ENCODE peak calls at places on chromosome 5, in ten cellular contexts. G, V, O, W, Y, R, Q, B, L and D are unnamed samples.

GRCh38 chr5:22754155-22754554 is 99.0 kb downstream of the CDH12 start:
- DNase-seq in G (no peak), O (no peak), B (no peak), R (no peak), V (no peak), W (no peak), Q (no peak), L (no peak), Y (no peak), D (no peak)

GRCh38 chr5:142981475-142981874 is 211.3 kb downstream of the ARHGAP26 start:
- DNase-seq in L (no peak), W (peak), V (no peak), Q (no peak), B (no peak), G (no peak), R (no peak), Y (no peak), O (no peak), D (no peak)

GRCh38 chr5:438481-438981 is 4.4 kb upstream of the EXOC3 start:
- DNase-seq in Y (peak), G (no peak), W (no peak), V (no peak), O (peak), L (no peak), B (no peak), R (peak), Q (no peak), D (no peak)

GRCh38 chr5:57703726-57704125 is 221.1 kb upstream of the ACTBL2 start:
- DNase-seq in L (no peak), R (no peak), Y (no peak), V (no peak), W (no peak), G (no peak), B (no peak), O (no peak), Q (no peak), D (no peak)

GRCh38 chr5:54610197-54610898 is 92.8 kb downstream of the SNX18 start:
- DNase-seq in Q (no peak), Y (no peak), L (no peak), R (no peak), O (peak), W (peak), G (no peak), B (peak), V (no peak), D (no peak)

GRCh38 chr5:137207023-137207760 is 291.9 kb downstream of the SPOCK1 start:
- DNase-seq in L (no peak), B (no peak), V (no peak), G (no peak), Q (no peak), R (no peak), O (no peak), Y (no peak), W (no peak), D (no peak)

GRCh38 chr5:169548315-169548714 is 35.3 kb upstream of the SPDL1 start:
- DNase-seq in W (peak), G (no peak), R (no peak), B (no peak), V (no peak), O (no peak), Q (peak), L (peak), Y (no peak), D (peak)

GRCh38 chr5:133420440-133421301 is 191.7 kb downstream of the FSTL4 start:
- DNase-seq in R (peak), Y (peak), L (no peak), Q (no peak), G (no peak), W (no peak), V (no peak), O (no peak), B (no peak), D (no peak)

GRCh38 chr5:145062280-145062679 is 772.9 kb downstream of the PRELID2 start:
- DNase-seq in Y (no peak), G (no peak), L (peak), W (no peak), V (no peak), B (no peak), O (no peak), R (no peak), Q (no peak), D (peak)

GRCh38 chr5:1524481-1524798 is 680 bp upstream of the LPCAT1 start:
- DNase-seq in Y (peak), R (no peak), L (no peak), V (peak), Q (no peak), O (peak), W (no peak), B (no peak), G (no peak), D (no peak)

GRCh38 chr5:131671994-131672655 is 37.1 kb upstream of the RAPGEF6 start:
- DNase-seq in Y (no peak), B (no peak), V (no peak), R (no peak), G (peak), Q (peak), O (no peak), L (peak), W (peak), D (peak)

GRCh38 chr5:73883646-73884045 is 257.6 kb downstream of the ARHGEF28 start:
- DNase-seq in W (no peak), V (no peak), Y (no peak), L (peak), B (no peak), R (no peak), O (no peak), G (no peak), Q (no peak), D (no peak)

GRCh38 chr5:58381566-58381965 is 78.3 kb downstream of the PLK2 start:
- DNase-seq in B (no peak), O (no peak), G (no peak), R (no peak), L (no peak), Q (no peak), Y (no peak), V (no peak), W (no peak), D (no peak)

GRCh38 chr5:79727722-79728355 is 38.2 kb downstream of the CMYA5 start:
- DNase-seq in B (no peak), R (no peak), O (no peak), V (no peak), W (no peak), Q (peak), G (no peak), Y (no peak), L (peak), D (no peak)

GRCh38 chr5:31196309-31196708 is 2.8 kb downstream of the CDH6 start:
- DNase-seq in Y (no peak), W (no peak), B (no peak), V (no peak), Q (no peak), G (no peak), R (peak), L (peak), O (no peak), D (peak)

GRCh38 chr5:73446631-73447233 is 1.8 kb downstream of the FOXD1 start:
- DNase-seq in R (peak), B (no peak), Y (no peak), V (no peak), Q (peak), O (no peak), G (no peak), L (no peak), W (no peak), D (peak)

GRCh38 chr5:61228691-61229280 is 66.5 kb upstream of the SMIM15 start:
- DNase-seq in V (no peak), O (no peak), L (no peak), B (no peak), Y (no peak), R (no peak), W (no peak), Q (peak), G (peak), D (no peak)

GRCh38 chr5:173880306-173880985 is 7.7 kb upstream of the CPEB4 start:
- DNase-seq in Q (peak), B (no peak), V (no peak), R (no peak), O (no peak), Y (no peak), G (peak), L (peak), W (no peak), D (peak)

GRCh38 chr5:157285310-157286035 is 19.6 kb downstream of the CYFIP2 start:
- DNase-seq in W (no peak), R (no peak), O (no peak), Y (no peak), L (no peak), Q (no peak), V (no peak), B (no peak), G (no peak), D (no peak)

GRCh38 chr5:139884144-139884543 is 88.5 kb downstream of the PSD2 start:
- DNase-seq in L (no peak), Y (no peak), Q (no peak), O (no peak), B (no peak), V (no peak), G (no peak), W (no peak), R (no peak), D (no peak)

GRCh38 chr5:140965905-140966292 is 377 bp upstream of the PCDHAC2 start:
- DNase-seq in O (no peak), R (no peak), Q (no peak), B (no peak), W (no peak), L (no peak), G (no peak), V (no peak), Y (no peak), D (no peak)

GRCh38 chr5:140966293-140967225 is at the start of gene PCDHAC2:
- DNase-seq in B (no peak), V (no peak), G (no peak), Q (peak), O (no peak), W (no peak), L (peak), Y (no peak), R (peak), D (peak)

GRCh38 chr5:140964356-140964755 is 1.9 kb upstream of the PCDHAC2 start:
- DNase-seq in R (no peak), W (no peak), B (no peak), Q (no peak), L (no peak), Y (no peak), O (no peak), G (no peak), V (no peak), D (no peak)

GRCh38 chr5:140969880-140970279 is 3.6 kb downstream of the PCDHAC2 start:
- DNase-seq in Q (no peak), V (no peak), R (no peak), L (no peak), G (no peak), B (no peak), Y (no peak), O (no peak), W (no peak), D (no peak)

DNA sequence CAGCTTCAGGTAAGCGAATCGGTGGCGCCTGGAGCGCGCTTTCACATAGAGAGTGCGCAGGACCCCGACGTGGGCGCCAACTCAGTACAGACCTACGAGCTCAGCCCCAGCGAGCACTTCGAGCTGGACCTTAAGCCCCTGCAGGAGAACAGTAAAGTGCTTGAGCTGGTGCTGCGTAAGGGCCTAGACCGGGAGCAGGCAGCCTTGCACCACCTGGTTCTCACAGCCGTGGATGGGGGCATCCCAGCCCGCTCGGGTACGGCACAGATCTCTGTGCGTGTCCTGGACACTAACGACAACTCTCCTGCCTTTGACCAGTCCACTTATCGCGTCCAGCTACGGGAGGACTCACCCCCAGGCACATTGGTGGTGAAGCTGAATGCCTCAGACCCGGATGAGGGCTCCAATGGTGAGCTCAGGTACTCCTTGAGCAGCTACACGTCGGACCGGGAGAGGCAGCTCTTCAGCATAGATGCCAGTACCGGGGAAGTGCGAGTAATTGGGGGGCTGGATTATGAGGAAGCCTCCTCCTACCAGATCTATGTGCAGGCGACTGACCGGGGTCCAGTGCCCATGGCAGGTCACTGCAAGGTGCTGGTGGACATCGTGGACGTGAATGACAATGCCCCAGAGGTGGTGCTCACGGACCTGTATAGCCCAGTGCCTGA is 1.1 kb downstream of the PCDHAC2 start:
- DNase-seq in V (no peak), W (no peak), L (no peak), B (no peak), Y (no peak), O (no peak), Q (no peak), G (no peak), R (peak), D (no peak)
- H3K4me3 ChIP-seq in V (peak), W (no peak), L (no peak), B (no peak), Y (no peak), O (peak), Q (no peak), G (no peak), R (peak), D (peak)

GRCh38 chr5:171337207-171337562 is 28.1 kb downstream of the TLX3 start:
- DNase-seq in Y (no peak), G (no peak), O (no peak), V (no peak), R (no peak), L (no peak), Q (no peak), B (no peak), W (no peak), D (no peak)

GRCh38 chr5:171340491-171340890 is 31.4 kb downstream of the TLX3 start:
- DNase-seq in W (peak), R (no peak), L (no peak), Y (no peak), B (no peak), Q (no peak), G (no peak), O (no peak), V (no peak), D (no peak)

GRCh38 chr5:171340042-171340441 is 31.0 kb downstream of the TLX3 start:
- DNase-seq in W (no peak), V (no peak), Q (no peak), O (no peak), R (no peak), Y (no peak), L (no peak), G (no peak), B (no peak), D (no peak)

GRCh38 chr5:171335616-171336015 is 26.6 kb downstream of the TLX3 start:
- DNase-seq in R (no peak), B (no peak), Q (no peak), V (no peak), L (no peak), O (no peak), W (no peak), Y (no peak), G (no peak), D (no peak)

DNA sequence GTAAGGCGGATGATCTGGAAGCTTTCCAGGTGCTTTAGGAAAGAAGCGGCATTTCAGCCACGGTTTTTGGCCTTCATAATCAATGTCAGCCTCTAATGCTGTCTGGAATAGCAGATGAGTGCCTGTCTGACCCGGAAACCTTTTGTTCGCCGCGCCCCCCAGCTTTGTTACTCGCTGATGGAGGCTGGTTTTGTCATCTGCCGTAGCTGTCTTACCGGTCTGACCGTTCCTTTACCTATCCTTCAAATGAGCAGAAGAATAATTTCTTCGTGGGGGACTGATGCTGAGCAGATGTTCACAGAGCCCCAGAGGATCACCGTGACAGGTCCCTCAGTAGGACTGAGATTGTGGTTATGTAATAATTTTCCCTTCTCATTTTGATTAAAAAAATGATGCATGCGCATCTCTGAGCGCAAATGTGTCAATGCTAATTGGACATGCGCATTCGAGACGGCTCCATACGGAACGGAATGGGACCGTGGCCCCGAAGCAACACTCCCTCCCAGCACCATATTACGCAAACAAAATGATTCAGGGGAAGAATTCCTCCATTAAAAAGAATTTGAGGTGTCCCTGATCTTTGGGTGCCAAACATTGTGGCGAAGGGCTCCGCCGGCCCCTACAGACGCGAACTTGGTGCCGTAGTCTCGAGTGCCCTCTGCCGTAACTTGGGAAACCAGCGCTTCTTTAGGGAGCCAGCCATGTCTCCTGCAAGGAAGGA is 27.6 kb downstream of the TLX3 start:
- DNase-seq in W (peak), G (peak), Q (peak), L (peak), V (no peak), B (no peak), O (peak), R (peak), Y (no peak), D (peak)
- H3K4me3 ChIP-seq in W (no peak), G (peak), Q (peak), L (peak), V (peak), B (peak), O (peak), R (peak), Y (no peak), D (peak)

DNA sequence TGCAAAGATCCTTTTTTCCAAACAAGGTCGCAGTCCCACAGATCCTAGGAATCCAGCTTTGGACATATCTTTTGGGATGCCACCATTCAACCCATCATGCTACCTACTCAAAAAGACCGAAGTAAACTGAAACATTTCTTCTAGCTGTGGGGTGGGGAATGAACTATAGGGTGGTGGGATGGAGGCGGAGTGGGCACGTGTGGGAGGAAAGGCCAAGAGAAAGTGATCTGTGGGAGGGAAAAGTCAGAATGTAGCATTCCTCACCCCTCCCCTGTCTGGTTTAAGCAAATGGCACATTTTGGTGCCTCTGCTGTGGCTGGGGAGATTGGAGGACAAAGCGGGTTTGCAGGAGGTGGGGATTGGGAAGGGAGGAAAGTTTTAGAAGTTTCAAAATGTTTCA is 59.2 kb upstream of the IL17B start:
- DNase-seq in O (no peak), R (no peak), V (no peak), G (no peak), Y (no peak), W (no peak), L (no peak), B (no peak), Q (no peak), D (no peak)
- H3K4me3 ChIP-seq in O (no peak), R (no peak), V (no peak), G (no peak), Y (no peak), W (no peak), L (no peak), B (no peak), Q (no peak), D (no peak)

DNA sequence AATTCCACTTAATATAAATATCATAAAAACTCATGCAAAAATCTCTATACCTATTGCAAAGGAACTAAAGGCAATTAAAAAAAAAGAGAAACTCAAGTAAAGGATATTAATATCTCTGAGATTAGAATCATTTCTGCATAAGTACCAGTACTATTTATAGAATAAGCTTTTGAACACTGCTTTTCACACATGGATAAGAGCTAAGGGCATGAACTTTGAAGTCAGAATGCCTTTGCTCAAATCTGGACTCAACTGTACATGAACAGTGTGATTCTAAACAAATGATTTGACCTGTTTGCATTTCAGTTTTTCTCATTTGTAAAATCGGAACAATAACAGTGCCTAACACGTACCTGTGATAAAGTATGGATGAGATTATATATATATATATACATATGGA is 255.9 kb downstream of the EFNA5 start:
- DNase-seq in W (no peak), R (no peak), V (no peak), B (no peak), L (no peak), Y (no peak), G (no peak), O (no peak), Q (no peak), D (no peak)
- H3K4me3 ChIP-seq in W (no peak), R (no peak), V (no peak), B (no peak), L (no peak), Y (no peak), G (no peak), O (no peak), Q (no peak), D (no peak)

GRCh38 chr5:141422742-141423291 is 2.0 kb downstream of the PCDHGA11 start:
- DNase-seq in W (no peak), B (no peak), Y (no peak), O (no peak), R (no peak), L (no peak), Q (no peak), V (no peak), G (no peak), D (no peak)

GRCh38 chr5:141420855-141421488 is at the start of gene PCDHGA11:
- DNase-seq in L (peak), Y (no peak), R (peak), W (no peak), V (no peak), O (no peak), B (no peak), G (peak), Q (peak), D (peak)

GRCh38 chr5:141419074-141419880 is 1.6 kb upstream of the PCDHGA11 start:
- DNase-seq in Q (no peak), B (no peak), R (no peak), O (no peak), G (no peak), W (no peak), Y (no peak), L (no peak), V (no peak), D (no peak)

GRCh38 chr5:141421489-141421855 is 621 bp downstream of the PCDHGA11 start:
- DNase-seq in W (no peak), B (no peak), Y (no peak), V (no peak), L (peak), Q (peak), G (no peak), R (no peak), O (no peak), D (no peak)
- H3K4me3 ChIP-seq in W (no peak), B (no peak), Y (no peak), V (peak), L (peak), Q (peak), G (peak), R (peak), O (no peak), D (peak)

DNA sequence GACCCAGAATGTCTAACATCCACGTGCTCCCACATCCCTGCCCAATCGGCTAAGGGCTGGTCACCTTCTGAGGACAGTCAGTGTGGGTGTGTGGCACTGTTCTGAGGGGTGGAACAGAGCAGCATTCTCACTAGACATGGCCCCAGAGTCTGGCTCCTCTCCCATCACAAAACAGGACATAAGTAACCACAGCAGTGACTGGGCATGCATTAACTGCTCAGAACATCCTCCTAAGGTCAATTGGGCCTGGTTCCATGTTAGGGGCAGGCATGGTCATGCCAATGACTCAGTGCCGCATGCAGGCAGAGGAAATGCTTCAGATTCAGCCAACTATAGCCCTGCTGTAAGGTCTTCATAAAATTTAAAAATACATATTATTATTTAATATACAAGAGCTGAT is 12.9 kb downstream of the MACROH2A1 start:
- DNase-seq in B (no peak), O (no peak), W (no peak), V (no peak), Q (peak), R (no peak), G (no peak), Y (peak), L (peak), D (no peak)
- H3K4me3 ChIP-seq in B (no peak), O (no peak), W (no peak), V (no peak), Q (no peak), R (no peak), G (no peak), Y (no peak), L (no peak), D (peak)